ENCODE peak calls at places on chromosomes 11 and 22, in five cellular contexts. P is cardiac fibroblast, K is thoracic aorta, N is RWPE1, C is GM10248. H is an unnamed sample.

GRCh38 chr22:33465554-33465953 is 407.4 kb upstream of the SYN3 start:
- DNase-seq in P (no peak), K (no peak), N (no peak), C (no peak), H (peak; percentile 64)

GRCh38 chr11:65780770-65781151 is at the start of gene AP5B1:
- DNase-seq in P (peak; percentile 33), K (no peak), N (peak; percentile 75), C (peak; percentile 90), H (peak; percentile 91)

GRCh38 chr22:41096841-41097240 is 4.4 kb downstream of the EP300 start:
- DNase-seq in P (no peak), K (no peak), N (no peak), C (no peak), H (no peak)

GRCh38 chr22:32996702-32997101 is 61.5 kb downstream of the SYN3 start:
- DNase-seq in P (peak; percentile 10), K (peak; percentile 25), N (peak; percentile 70), C (no peak), H (peak; percentile 89)

GRCh38 chr11:107598225-107599139 is 7.5 kb downstream of the ELMOD1 start:
- DNase-seq in P (peak; percentile 26), K (no peak), N (no peak), C (peak; percentile 26), H (no peak)

GRCh38 chr11:47391711-47392432 is 13.5 kb upstream of the SPI1 start:
- DNase-seq in P (no peak), K (no peak), N (no peak), C (no peak), H (no peak)

GRCh38 chr11:101061606-101062005 is 68.0 kb downstream of the PGR start:
- DNase-seq in P (peak; percentile 47), K (no peak), N (no peak), C (no peak), H (no peak)

GRCh38 chr11:2686360-2687222 is 13.2 kb downstream of the KCNQ1OT1 start:
- DNase-seq in P (no peak), K (no peak), N (no peak), C (no peak), H (no peak)

GRCh38 chr11:2542406-2542805 is 97.6 kb downstream of the KCNQ1 start:
- DNase-seq in P (no peak), K (no peak), N (no peak), C (no peak), H (no peak)

GRCh38 chr22:38792833-38793232 is 1.1 kb downstream of the DNAL4 start:
- DNase-seq in P (no peak), K (no peak), N (no peak), C (no peak), H (no peak)

GRCh38 chr22:24423519-24424000 is 3.8 kb upstream of the ADORA2A start:
- DNase-seq in P (peak; percentile 40), K (no peak), N (peak; percentile 43), C (peak; percentile 90), H (no peak)

GRCh38 chr11:69799582-69799981 is 19.6 kb downstream of the FGF3 start:
- DNase-seq in P (peak; percentile 48), K (no peak), N (peak; percentile 52), C (no peak), H (no peak)

GRCh38 chr11:115198301-115198700 is 305.9 kb downstream of the CADM1 start:
- DNase-seq in P (no peak), K (no peak), N (no peak), C (no peak), H (no peak)

GRCh38 chr11:30585067-30585891 is 874 bp downstream of the MPPED2 start:
- DNase-seq in P (no peak), K (no peak), N (no peak), C (peak; percentile 29), H (no peak)

GRCh38 chr22:24460418-24461089 is 33.2 kb downstream of the ADORA2A start:
- DNase-seq in P (no peak), K (no peak), N (no peak), C (peak; percentile 51), H (peak; percentile 40)

GRCh38 chr22:29156507-29156906 is 49.2 kb upstream of the EMID1 start:
- DNase-seq in P (no peak), K (no peak), N (no peak), C (peak; percentile 47), H (no peak)

GRCh38 chr11:26028294-26028954 is 303.5 kb upstream of the ANO3 start:
- DNase-seq in P (peak; percentile 69), K (no peak), N (peak; percentile 13), C (no peak), H (no peak)

GRCh38 chr22:36467946-36468345 is 13.5 kb downstream of the TXN2 start:
- DNase-seq in P (peak; percentile 96), K (no peak), N (peak; percentile 78), C (no peak), H (peak; percentile 85)

GRCh38 chr11:14974021-14974698 is 2.0 kb upstream of the CALCA start:
- DNase-seq in P (peak; percentile 1), K (no peak), N (no peak), C (no peak), H (no peak)

GRCh38 chr22:44862981-44863860 is 110.8 kb downstream of the ARHGAP8 start:
- DNase-seq in P (no peak), K (no peak), N (no peak), C (no peak), H (no peak)

GRCh38 chr11:43447124-43447523 is 88.4 kb downstream of the TTC17 start:
- DNase-seq in P (no peak), K (no peak), N (no peak), C (no peak), H (no peak)

GRCh38 chr11:120137187-120137610 is 714 bp downstream of the TRIM29 start:
- DNase-seq in P (no peak), K (no peak), N (no peak), C (no peak), H (peak; percentile 81)

GRCh38 chr11:65786786-65787636 is at the start of gene OVOL1:
- DNase-seq in P (no peak), K (no peak), N (peak; percentile 91), C (peak; percentile 35), H (no peak)

GRCh38 chr22:27867958-27868737 is 50.9 kb downstream of the PITPNB start:
- DNase-seq in P (no peak), K (no peak), N (no peak), C (no peak), H (no peak)

GRCh38 chr11:71488968-71489265 is 35.9 kb downstream of the NADSYN1 start:
- DNase-seq in P (no peak), K (no peak), N (no peak), C (no peak), H (peak; percentile 66)

GRCh38 chr11:43955381-43956118 is 13.1 kb downstream of the C11orf96 start:
- DNase-seq in P (peak; percentile 81), K (no peak), N (no peak), C (no peak), H (no peak)

GRCh38 chr22:44531487-44531886 is 33.5 kb upstream of the RTL6 start:
- DNase-seq in P (no peak), K (no peak), N (no peak), C (no peak), H (no peak)

GRCh38 chr11:125886997-125887372 is 483 bp upstream of the HYLS1 start:
- DNase-seq in P (no peak), K (no peak), N (no peak), C (peak; percentile 27), H (peak; percentile 34)

GRCh38 chr22:33083212-33083611 is 25.0 kb upstream of the SYN3 start:
- DNase-seq in P (no peak), K (no peak), N (no peak), C (peak; percentile 28), H (no peak)

GRCh38 chr11:128488471-128488870 is 98.9 kb downstream of the ETS1 start:
- DNase-seq in P (peak; percentile 98), K (peak; percentile 47), N (peak; percentile 73), C (no peak), H (no peak)

GRCh38 chr11:103659138-103659734 is 377.2 kb upstream of the DDI1 start:
- DNase-seq in P (peak; percentile 49), K (no peak), N (peak; percentile 30), C (no peak), H (no peak)

DNA sequence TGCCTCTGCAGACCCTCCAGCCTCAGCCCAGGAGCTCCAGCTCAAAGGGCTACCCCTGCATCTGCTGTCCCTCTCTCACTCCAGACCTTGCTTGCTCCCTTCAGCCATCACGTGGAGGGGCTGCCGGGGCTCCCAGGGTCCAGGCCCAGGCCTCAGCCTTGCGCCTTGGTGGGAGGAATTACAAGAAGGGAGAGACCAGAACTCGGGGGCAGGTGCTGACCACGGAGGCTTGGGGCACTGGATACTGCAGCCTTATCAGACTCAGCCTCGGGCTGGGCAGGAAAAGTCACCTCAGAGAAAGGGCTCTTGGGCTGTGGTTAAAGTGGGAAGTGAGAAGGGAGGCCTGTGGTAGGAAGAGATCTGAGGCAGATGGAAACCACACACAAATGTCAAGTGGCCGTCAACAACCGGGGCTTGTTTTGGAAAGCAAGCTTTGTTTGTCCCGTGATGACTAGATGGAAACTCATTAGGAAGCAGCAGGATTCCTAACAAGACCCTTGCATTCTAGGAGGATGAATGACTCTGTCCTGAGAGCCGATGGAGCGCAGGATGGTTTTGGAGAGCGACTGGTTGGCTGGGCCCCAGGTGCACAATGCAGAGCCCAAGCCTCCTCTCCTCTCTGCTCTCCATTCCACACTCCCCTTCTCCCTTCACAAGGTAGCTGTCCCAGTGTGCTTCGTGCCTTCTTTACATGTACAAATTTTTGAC is 1321.7 kb downstream of the TBC1D22A start:
- DNase-seq in P (no peak), K (no peak), N (no peak), C (peak; percentile 60), H (no peak)
- TF ChIP-seq CTCF in P (no peak), K (no peak), N (no peak), C (no peak), H (no peak)

GRCh38 chr11:13304655-13305340 is 27.2 kb downstream of the BMAL1 start:
- DNase-seq in P (no peak), K (no peak), N (no peak), C (no peak), H (no peak)
- TF ChIP-seq CTCF in P (no peak), K (no peak), N (no peak), C (no peak), H (no peak)

GRCh38 chr11:17188675-17189074 is 19.1 kb downstream of the PIK3C2A start:
- DNase-seq in P (no peak), K (no peak), N (no peak), C (no peak), H (no peak)
- TF ChIP-seq CTCF in P (no peak), K (no peak), N (no peak), C (no peak), H (no peak)

DNA sequence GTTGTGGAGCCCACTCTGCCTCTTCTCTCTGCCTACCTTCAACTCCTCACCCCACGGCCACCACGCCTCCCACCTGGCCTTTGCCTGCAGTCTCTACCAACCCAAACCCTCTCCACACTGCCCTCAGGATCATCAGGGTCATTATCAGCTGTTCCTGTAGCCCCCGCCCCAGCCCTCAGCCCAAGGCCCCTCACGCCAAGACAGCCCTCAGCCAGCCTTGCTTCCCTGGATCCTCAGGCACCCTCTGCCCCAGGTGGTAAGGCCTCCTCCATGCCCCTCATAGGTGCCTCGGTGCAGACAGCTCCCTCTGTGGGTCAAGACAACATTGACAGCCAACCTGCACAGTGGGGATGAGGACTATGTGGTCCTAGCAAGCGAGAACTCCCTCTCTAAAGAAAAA is 1.7 kb downstream of the SBF1 start:
- DNase-seq in P (no peak), K (no peak), N (no peak), C (no peak), H (no peak)
- TF ChIP-seq CTCF in P (peak; percentile 31), K (no peak), N (no peak), C (peak; percentile 51), H (no peak)

H was measured in lower leg skin.